ENCODE peak calls at places on chromosomes 1 and 21, in eight cellular contexts. G is left cardiac atrium; D is activated CD8-positive, alpha-beta T cell treated with anti-CD3 and anti-CD28 coated beads for 36 hours; N is left ventricle myocardium inferior; U is activated naive CD8-positive, alpha-beta T cell treated with anti-CD3 and anti-CD28 coated beads for 36 hours; F is NCI-H774; S is activated CD4-positive, alpha-beta T cell treated with anti-CD3 and anti-CD28 coated beads, Interleukin-2, amount 10 ng/mL, durations not matched to agents 7 days and 5 days; M is retinal pigment epithelial cell. B is an unnamed sample.

GRCh38 chr1:117656202-117656641 is 50.4 kb downstream of the TENT5C start:
- DNase-seq in G (no peak), D (peak; percentile 96), N (no peak), U (peak; percentile 82), F (no peak), S (peak; percentile 93), M (no peak), B (peak; percentile 92)

GRCh38 chr1:168455764-168456163 is 88.0 kb downstream of the XCL2 start:
- DNase-seq in G (no peak), D (no peak), N (no peak), U (no peak), F (no peak), S (no peak), M (no peak), B (no peak)

GRCh38 chr1:2079396-2080085 is 29.3 kb downstream of the PRKCZ start:
- DNase-seq in G (no peak), D (no peak), N (no peak), U (no peak), F (no peak), S (no peak), M (no peak), B (no peak)

GRCh38 chr1:28374297-28374696 is 4.8 kb downstream of the PHACTR4 start:
- DNase-seq in G (no peak), D (no peak), N (no peak), U (no peak), F (no peak), S (no peak), M (peak; percentile 41), B (no peak)

GRCh38 chr21:33032434-33033047 is 6.8 kb downstream of the OLIG2 start:
- DNase-seq in G (no peak), D (no peak), N (no peak), U (no peak), F (no peak), S (no peak), M (no peak), B (no peak)

GRCh38 chr1:75203415-75204277 is 69.5 kb downstream of the LHX8 start:
- DNase-seq in G (no peak), D (peak; percentile 2), N (no peak), U (no peak), F (peak; percentile 39), S (no peak), M (peak; percentile 14), B (no peak)

GRCh38 chr1:205396972-205397616 is 24.8 kb downstream of the LEMD1 start:
- DNase-seq in G (no peak), D (peak; percentile 29), N (no peak), U (peak; percentile 19), F (peak; percentile 79), S (peak; percentile 25), M (no peak), B (peak; percentile 27)

GRCh38 chr1:86396503-86396900 is 379 bp upstream of the ODF2L start:
- DNase-seq in G (no peak), D (no peak), N (no peak), U (no peak), F (no peak), S (no peak), M (no peak), B (peak; percentile 19)

GRCh38 chr1:43492816-43493215 is 37.9 kb upstream of the PTPRF start:
- DNase-seq in G (no peak), D (no peak), N (no peak), U (no peak), F (no peak), S (no peak), M (no peak), B (no peak)

GRCh38 chr1:76068542-76068941 is 6.0 kb upstream of the ST6GALNAC3 start:
- DNase-seq in G (no peak), D (no peak), N (no peak), U (no peak), F (no peak), S (no peak), M (no peak), B (no peak)

GRCh38 chr1:169795687-169796086 is 980 bp upstream of the METTL18 start:
- DNase-seq in G (no peak), D (peak; percentile 27), N (no peak), U (no peak), F (no peak), S (peak; percentile 44), M (no peak), B (peak; percentile 18)

GRCh38 chr1:48608882-48609281 is 136.9 kb upstream of the SPATA6 start:
- DNase-seq in G (no peak), D (no peak), N (no peak), U (no peak), F (no peak), S (no peak), M (no peak), B (no peak)

GRCh38 chr1:109467301-109467777 is 993 bp downstream of the SYPL2 start:
- DNase-seq in G (no peak), D (no peak), N (no peak), U (no peak), F (no peak), S (no peak), M (no peak), B (no peak)

GRCh38 chr1:168758503-168758902 is 29.5 kb upstream of the DPT start:
- DNase-seq in G (no peak), D (no peak), N (no peak), U (no peak), F (no peak), S (no peak), M (no peak), B (no peak)

B was measured in activated CD4-positive, alpha-beta memory T cell treated with anti-CD3 and anti-CD28 coated beads for 36 hours.